ENCODE peak calls at places on chromosomes 6 and 20, in eight cellular contexts. E is breast epithelium, G is heart left ventricle, L is ovary, D is A549, Z is HepG2, B is uterus, P is K562. W is an unnamed sample.

GRCh38 chr6:30891816-30892553 is 7.7 kb downstream of the DDR1 start:
- DNase-seq in E (no peak), G (no peak), L (no peak), D (no peak), Z (no peak), B (no peak), P (no peak), W (no peak)

GRCh38 chr6:35170166-35170565 is 29.0 kb upstream of the TCP11 start:
- DNase-seq in E (no peak), G (no peak), L (no peak), D (no peak), Z (no peak), B (no peak), P (no peak), W (no peak)

GRCh38 chr20:46715292-46715756 is 5.9 kb downstream of the SLC2A10 start:
- DNase-seq in E (peak), G (no peak), L (peak), D (peak), Z (no peak), B (peak), P (no peak), W (no peak)

GRCh38 chr6:163872335-163872734 is 457.8 kb downstream of the QKI start:
- DNase-seq in E (no peak), G (no peak), L (no peak), D (no peak), Z (no peak), B (no peak), P (no peak), W (no peak)

GRCh38 chr6:38845931-38846330 is 130.8 kb downstream of the DNAH8 start:
- DNase-seq in E (no peak), G (no peak), L (no peak), D (no peak), Z (no peak), B (no peak), P (no peak), W (no peak)

GRCh38 chr20:22339091-22339881 is 245.1 kb downstream of the FOXA2 start:
- DNase-seq in E (no peak), G (no peak), L (no peak), D (peak), Z (peak), B (no peak), P (peak), W (peak)

GRCh38 chr6:162124710-162125435 is 602.7 kb downstream of the PRKN start:
- DNase-seq in E (no peak), G (no peak), L (no peak), D (no peak), Z (no peak), B (no peak), P (no peak), W (no peak)

GRCh38 chr20:49775229-49775693 is 37.4 kb upstream of the SLC9A8 start:
- DNase-seq in E (no peak), G (peak), L (peak), D (peak), Z (peak), B (peak), P (peak), W (peak)

GRCh38 chr20:57408131-57408530 is 16.9 kb downstream of the RBM38 start:
- DNase-seq in E (no peak), G (peak), L (no peak), D (no peak), Z (no peak), B (no peak), P (no peak), W (no peak)

GRCh38 chr20:61812121-61812520 is 253.6 kb downstream of the TAF4 start:
- DNase-seq in E (no peak), G (no peak), L (peak), D (no peak), Z (no peak), B (no peak), P (no peak), W (no peak)

GRCh38 chr20:63045401-63045800 is 38.6 kb upstream of the BHLHE23 start:
- DNase-seq in E (no peak), G (peak), L (no peak), D (no peak), Z (no peak), B (no peak), P (no peak), W (no peak)

GRCh38 chr6:110398778-110399177 is 16.6 kb downstream of the DDO start:
- DNase-seq in E (no peak), G (no peak), L (no peak), D (no peak), Z (no peak), B (no peak), P (peak), W (peak)

GRCh38 chr6:22323848-22324247 is 27.0 kb upstream of the PRL start:
- DNase-seq in E (no peak), G (no peak), L (no peak), D (no peak), Z (no peak), B (no peak), P (no peak), W (no peak)

GRCh38 chr6:16596890-16597331 is 164.3 kb downstream of the ATXN1 start:
- DNase-seq in E (no peak), G (no peak), L (no peak), D (no peak), Z (no peak), B (no peak), P (no peak), W (no peak)

GRCh38 chr6:127177030-127177928 is 58.8 kb downstream of the RSPO3 start:
- DNase-seq in E (no peak), G (no peak), L (no peak), D (no peak), Z (no peak), B (no peak), P (no peak), W (no peak)

GRCh38 chr20:58891076-58891685 is 38.7 kb downstream of the GNAS start:
- DNase-seq in E (peak), G (peak), L (peak), D (peak), Z (no peak), B (peak), P (peak), W (peak)

GRCh38 chr20:53769041-53769440 is 175.4 kb upstream of the ZNF217 start:
- DNase-seq in E (no peak), G (no peak), L (no peak), D (no peak), Z (peak), B (no peak), P (no peak), W (no peak)

GRCh38 chr20:884983-885952 is 30.9 kb downstream of the ANGPT4 start:
- DNase-seq in E (no peak), G (peak), L (peak), D (no peak), Z (no peak), B (peak), P (no peak), W (no peak)

GRCh38 chr6:160259585-160259984 is 964 bp upstream of the SLC22A2 start:
- DNase-seq in E (no peak), G (no peak), L (no peak), D (no peak), Z (no peak), B (no peak), P (no peak), W (no peak)

GRCh38 chr20:34886122-34886521 is 9.7 kb downstream of the ACSS2 start:
- DNase-seq in E (no peak), G (no peak), L (no peak), D (no peak), Z (no peak), B (no peak), P (no peak), W (no peak)

GRCh38 chr6:4804095-4804494 is 27.9 kb downstream of the CDYL start:
- DNase-seq in E (no peak), G (no peak), L (no peak), D (no peak), Z (peak), B (no peak), P (no peak), W (peak)

GRCh38 chr6:121055572-121056163 is 278.6 kb downstream of the TBC1D32 start:
- DNase-seq in E (no peak), G (no peak), L (no peak), D (peak), Z (peak), B (no peak), P (peak), W (peak)

GRCh38 chr20:35012227-35013069 is 56.8 kb downstream of the MYH7B start:
- DNase-seq in E (peak), G (no peak), L (no peak), D (no peak), Z (no peak), B (peak), P (no peak), W (no peak)

GRCh38 chr20:17958326-17959256 is 10.0 kb downstream of the SNX5 start:
- DNase-seq in E (no peak), G (no peak), L (no peak), D (no peak), Z (peak), B (no peak), P (peak), W (no peak)

GRCh38 chr20:17961600-17961965 is 7.0 kb downstream of the SNX5 start:
- DNase-seq in E (no peak), G (no peak), L (no peak), D (no peak), Z (no peak), B (no peak), P (no peak), W (no peak)

GRCh38 chr20:17959257-17959627 is 9.4 kb downstream of the SNX5 start:
- DNase-seq in E (no peak), G (no peak), L (no peak), D (no peak), Z (no peak), B (no peak), P (no peak), W (no peak)

GRCh38 chr20:17963114-17963897 is 5.3 kb downstream of the SNX5 start:
- DNase-seq in E (no peak), G (no peak), L (no peak), D (no peak), Z (no peak), B (no peak), P (no peak), W (no peak)

GRCh38 chr20:17960927-17961599 is 7.5 kb downstream of the SNX5 start:
- DNase-seq in E (no peak), G (peak), L (peak), D (no peak), Z (peak), B (peak), P (no peak), W (no peak)
- TF ChIP-seq POLR2A in E (no peak), G (no peak), L (no peak), D (no peak), Z (peak), B (no peak), P (no peak), W (no peak)

GRCh38 chr6:2999005-2999620 is 581 bp upstream of the NQO2 start:
- DNase-seq in E (peak), G (no peak), L (no peak), D (no peak), Z (peak), B (no peak), P (no peak), W (peak)

GRCh38 chr6:3001146-3001772 is 1.6 kb downstream of the NQO2 start:
- DNase-seq in E (no peak), G (no peak), L (no peak), D (no peak), Z (no peak), B (no peak), P (no peak), W (no peak)

GRCh38 chr6:3001773-3002293 is 2.1 kb downstream of the NQO2 start:
- DNase-seq in E (no peak), G (no peak), L (no peak), D (peak), Z (peak), B (no peak), P (peak), W (peak)

GRCh38 chr6:3005077-3005476 is 5.4 kb downstream of the NQO2 start:
- DNase-seq in E (no peak), G (no peak), L (no peak), D (no peak), Z (no peak), B (no peak), P (no peak), W (no peak)

DNA sequence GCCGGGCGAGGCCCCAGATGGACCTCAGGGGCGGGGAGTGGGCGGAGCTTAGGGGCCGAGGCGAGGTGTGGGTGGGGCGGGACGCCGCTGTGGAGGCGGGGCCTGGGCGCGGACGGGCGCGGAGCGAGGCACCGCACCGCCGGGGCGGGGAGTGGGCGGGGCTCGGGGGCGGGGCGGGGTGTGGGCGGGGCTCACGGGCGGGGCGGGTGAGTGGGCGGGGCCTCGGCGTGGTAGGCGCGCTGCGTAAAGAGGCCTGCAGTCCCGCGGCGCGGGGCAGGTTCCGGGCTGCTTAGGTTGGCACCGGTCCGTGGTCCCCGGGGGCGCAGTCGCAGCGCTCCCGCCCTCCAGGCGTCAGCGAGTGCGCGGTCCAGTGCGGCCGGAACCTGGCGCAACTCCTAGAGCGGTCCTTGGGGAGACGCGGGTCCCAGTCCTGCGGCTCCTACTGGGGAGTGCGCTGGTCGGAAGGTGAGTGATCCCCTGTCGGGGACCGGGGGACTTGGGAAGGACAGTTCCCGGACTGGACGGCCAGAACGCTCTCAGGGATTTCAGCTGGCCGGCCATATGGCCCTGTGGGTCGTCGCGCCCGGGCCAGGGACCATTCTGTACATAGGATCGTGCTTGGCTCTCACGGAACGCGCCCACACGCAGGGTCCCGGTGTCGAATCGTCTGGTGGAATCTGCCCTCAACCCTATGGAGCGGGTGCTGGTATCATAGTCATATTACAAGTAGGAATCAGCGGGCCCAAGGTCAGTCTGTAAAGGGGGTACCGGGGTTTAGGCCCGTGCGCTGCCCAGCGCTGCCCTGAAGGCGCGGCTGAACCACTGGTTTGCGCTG is at the start of gene NQO2:
- DNase-seq in E (peak), G (peak), L (peak), D (peak), Z (peak), B (peak), P (peak), W (peak)
- TF ChIP-seq POLR2A in E (peak), G (peak), L (peak), D (peak), Z (peak), B (peak), P (peak), W (peak)

GRCh38 chr6:26158581-26159416 is 71.6 kb downstream of the HFE start:
- DNase-seq in E (peak), G (peak), L (peak), D (no peak), Z (no peak), B (peak), P (peak), W (no peak)

GRCh38 chr6:26156850-26157149 is 69.6 kb downstream of the HFE start:
- DNase-seq in E (no peak), G (peak), L (no peak), D (no peak), Z (no peak), B (peak), P (no peak), W (no peak)

GRCh38 chr6:26157150-26157837 is 70.1 kb downstream of the HFE start:
- DNase-seq in E (peak), G (peak), L (peak), D (peak), Z (no peak), B (no peak), P (peak), W (no peak)

GRCh38 chr6:26159417-26160273 is 72.4 kb downstream of the HFE start:
- DNase-seq in E (no peak), G (no peak), L (no peak), D (no peak), Z (no peak), B (no peak), P (no peak), W (no peak)

DNA sequence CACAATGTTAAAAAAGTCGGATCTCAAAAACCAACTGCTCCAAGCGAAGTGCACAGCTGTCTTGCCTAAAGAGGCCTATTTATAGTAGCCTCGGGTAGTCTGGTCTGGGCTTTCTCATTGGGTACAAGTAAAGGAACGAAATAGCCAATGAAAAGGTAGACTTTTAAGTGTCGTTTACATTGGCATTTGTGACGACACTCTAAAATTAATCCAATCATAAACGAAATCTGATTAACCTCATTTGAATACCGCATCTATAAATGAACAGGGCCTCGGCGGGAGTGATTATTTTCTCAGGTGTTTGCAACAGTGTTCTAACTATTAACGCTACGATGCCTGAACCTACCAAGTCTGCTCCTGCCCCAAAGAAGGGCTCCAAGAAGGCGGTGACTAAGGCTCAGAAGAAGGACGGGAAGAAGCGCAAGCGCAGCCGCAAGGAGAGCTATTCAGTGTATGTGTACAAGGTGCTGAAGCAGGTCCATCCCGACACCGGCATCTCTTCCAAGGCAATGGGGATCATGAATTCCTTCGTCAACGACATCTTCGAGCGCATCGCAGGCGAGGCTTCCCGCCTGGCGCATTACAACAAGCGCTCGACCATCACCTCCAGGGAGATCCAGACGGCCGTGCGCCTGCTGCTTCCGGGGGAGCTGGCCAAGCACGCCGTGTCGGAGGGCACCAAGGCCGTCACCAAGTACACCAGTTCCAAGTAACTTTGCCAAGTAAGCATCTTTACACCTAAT is 70.8 kb downstream of the HFE start:
- DNase-seq in E (peak), G (peak), L (peak), D (peak), Z (peak), B (peak), P (peak), W (peak)
- TF ChIP-seq POLR2A in E (peak), G (peak), L (peak), D (peak), Z (peak), B (peak), P (peak), W (peak)

DNA sequence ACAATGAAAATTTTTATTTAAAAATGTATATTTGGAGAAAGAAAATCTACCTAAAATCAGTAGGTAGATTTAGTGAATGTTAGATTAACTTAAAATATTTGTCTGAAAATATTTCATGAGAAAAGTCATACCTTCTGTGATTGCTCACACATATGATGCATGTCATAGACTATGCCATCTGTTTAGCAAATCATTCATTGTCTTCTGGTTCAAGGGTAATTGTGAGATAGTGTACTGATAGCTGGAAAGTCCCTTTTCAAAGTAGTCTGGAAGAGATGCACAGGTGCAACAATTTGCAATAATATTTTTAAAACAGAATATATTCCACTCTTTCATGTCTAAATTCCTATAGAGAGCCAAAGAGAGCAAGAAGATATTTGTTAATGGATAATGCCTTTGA is 21.0 kb upstream of the RNF217 start:
- DNase-seq in E (no peak), G (no peak), L (no peak), D (no peak), Z (no peak), B (no peak), P (no peak), W (no peak)
- TF ChIP-seq POLR2A in E (no peak), G (no peak), L (no peak), D (no peak), Z (no peak), B (no peak), P (no peak), W (no peak)

GRCh38 chr6:166736606-166737005 is 109.6 kb upstream of the RPS6KA2 start:
- DNase-seq in E (no peak), G (no peak), L (no peak), D (peak), Z (no peak), B (no peak), P (no peak), W (peak)

GRCh38 chr6:166738361-166738760 is 111.3 kb upstream of the RPS6KA2 start:
- DNase-seq in E (no peak), G (no peak), L (no peak), D (no peak), Z (no peak), B (no peak), P (no peak), W (no peak)

GRCh38 chr6:166737231-166737630 is 110.2 kb upstream of the RPS6KA2 start:
- DNase-seq in E (no peak), G (no peak), L (no peak), D (no peak), Z (no peak), B (no peak), P (no peak), W (no peak)

GRCh38 chr6:166729658-166730057 is 102.6 kb upstream of the RPS6KA2 start:
- DNase-seq in E (no peak), G (no peak), L (no peak), D (no peak), Z (no peak), B (no peak), P (no peak), W (no peak)

GRCh38 chr6:166733900-166734299 is 106.8 kb upstream of the RPS6KA2 start:
- DNase-seq in E (no peak), G (no peak), L (no peak), D (no peak), Z (no peak), B (no peak), P (no peak), W (no peak)
- TF ChIP-seq POLR2A in E (no peak), G (no peak), L (no peak), D (no peak), Z (no peak), B (no peak), P (no peak), W (no peak)

GRCh38 chr6:84464471-84464870 is 237.0 kb upstream of the CEP162 start:
- DNase-seq in E (no peak), G (no peak), L (no peak), D (no peak), Z (no peak), B (no peak), P (no peak), W (no peak)
- TF ChIP-seq POLR2A in E (no peak), G (no peak), L (no peak), D (no peak), Z (no peak), B (no peak), P (no peak), W (no peak)

DNA sequence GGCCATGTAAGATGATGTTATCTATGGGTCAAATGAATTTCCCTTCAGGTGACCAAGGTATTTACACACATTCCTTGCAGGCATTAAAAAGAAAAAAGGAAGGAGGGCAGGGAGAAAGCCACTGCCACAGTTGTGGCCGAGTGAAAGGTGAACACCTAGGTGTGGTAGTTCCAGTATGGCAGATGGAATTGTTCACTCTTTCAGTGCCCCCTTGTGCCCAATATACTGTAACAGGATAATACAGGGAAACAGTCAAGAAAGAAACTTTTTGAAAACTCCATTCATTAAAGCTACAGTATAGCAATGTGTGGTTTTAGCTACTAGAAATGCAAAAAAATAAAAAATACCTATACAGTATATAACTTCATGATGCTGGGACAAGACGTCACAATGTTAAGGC is 52.1 kb downstream of the BMP2 start:
- DNase-seq in E (no peak), G (no peak), L (no peak), D (no peak), Z (peak), B (no peak), P (no peak), W (no peak)
- TF ChIP-seq POLR2A in E (no peak), G (no peak), L (no peak), D (no peak), Z (no peak), B (no peak), P (no peak), W (no peak)

W was measured in H54.